ENCODE peak calls at places on chromosomes 5 and 9, in eight cellular contexts. N is NB4, G is aorta, O is astrocyte, U is cardiac fibroblast, A is A549, Q is body of pancreas, C is adrenal gland. W is an unnamed sample.
A peak's percentile ranks its signal among the peaks of the same experiment; 100 is the strongest.

GRCh38 chr5:73625905-73626811 is at the start of gene ARHGEF28:
- DNase-seq in U (peak; percentile 59), G (peak; percentile 76), A (peak; percentile 73), O (peak; percentile 40), C (peak; percentile 86), Q (peak; percentile 87), N (peak; percentile 70), W (no peak)

GRCh38 chr9:130043654-130044623 is 950 bp upstream of the FNBP1 start:
- DNase-seq in G (no peak), Q (no peak), N (no peak), U (peak; percentile 59), C (peak; percentile 45), O (peak; percentile 75), A (no peak), W (no peak)

GRCh38 chr9:86406366-86406765 is 52.2 kb upstream of the TUT7 start:
- DNase-seq in O (peak; percentile 64), C (no peak), G (no peak), A (no peak), N (no peak), Q (peak; percentile 24), U (peak; percentile 89), W (peak; percentile 55)

GRCh38 chr5:100890514-100891008 is 12.5 kb downstream of the ST8SIA4 start:
- DNase-seq in U (peak; percentile 77), O (no peak), N (peak; percentile 79), G (no peak), A (no peak), Q (no peak), C (no peak), W (no peak)

GRCh38 chr5:170220196-170220595 is 12.6 kb upstream of the C5orf58 start:
- DNase-seq in C (no peak), N (no peak), A (no peak), G (no peak), O (no peak), U (no peak), Q (no peak), W (no peak)

GRCh38 chr5:37838933-37839341 is 904 bp downstream of the GDNF start:
- DNase-seq in C (no peak), A (no peak), G (no peak), O (no peak), U (peak; percentile 37), Q (no peak), N (no peak), W (no peak)

GRCh38 chr5:14504332-14504727 is 77.3 kb upstream of the OTULINL start:
- DNase-seq in G (no peak), Q (no peak), U (peak; percentile 0), A (no peak), O (no peak), N (no peak), C (no peak), W (no peak)

GRCh38 chr5:172443441-172444109 is 10.8 kb downstream of the SH3PXD2B start:
- DNase-seq in A (peak; percentile 34), U (peak; percentile 98), C (peak; percentile 91), O (peak; percentile 98), G (peak; percentile 87), Q (peak; percentile 91), N (peak; percentile 82), W (peak; percentile 98)

GRCh38 chr9:129547869-129548570 is 72.9 kb downstream of the C9orf50 start:
- DNase-seq in Q (no peak), A (no peak), U (no peak), O (no peak), C (no peak), G (no peak), N (no peak), W (no peak)

GRCh38 chr9:93061260-93061751 is 2.8 kb downstream of the SUSD3 start:
- DNase-seq in C (no peak), Q (no peak), N (no peak), U (no peak), A (no peak), O (no peak), G (no peak), W (no peak)
- H3K4me3 ChIP-seq in C (no peak overlapping the region), Q (no peak overlapping the region), N (peak overlapping the region; percentile 77), U (no peak overlapping the region), A (no peak overlapping the region), O (no peak overlapping the region), G (no peak overlapping the region), W (no peak overlapping the region)

DNA sequence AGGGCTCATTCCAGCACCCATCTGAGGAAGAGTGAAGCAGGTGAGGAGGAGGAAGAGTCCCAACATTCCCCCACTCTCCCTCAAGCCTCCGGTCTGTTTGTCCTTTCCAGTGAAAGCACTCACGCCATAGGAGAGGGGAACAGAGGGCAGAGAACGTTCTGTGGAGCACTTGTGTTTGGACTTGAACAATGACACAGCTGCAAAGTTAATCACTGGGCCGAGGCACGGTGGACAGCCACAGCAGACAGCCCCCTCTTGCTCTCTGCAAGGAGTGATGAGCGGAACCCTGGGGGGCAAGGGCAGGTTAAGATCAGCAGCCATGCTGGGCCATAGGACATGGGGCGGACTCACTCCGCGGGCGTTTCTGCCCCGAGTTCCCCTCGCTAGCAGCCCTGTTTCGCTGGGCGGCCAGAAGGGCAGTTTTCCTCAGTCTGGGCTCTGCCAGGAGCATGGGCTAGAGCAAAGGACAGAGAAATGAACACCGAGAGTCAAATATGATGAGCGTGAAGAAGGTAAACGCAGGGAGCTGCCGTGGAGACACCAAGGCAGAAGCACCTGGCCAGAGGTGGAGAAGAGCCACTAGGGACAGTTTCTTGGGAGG is 185.7 kb downstream of the GAPVD1 start:
- DNase-seq in Q (no peak), C (no peak), N (no peak), G (no peak), A (no peak), U (no peak), O (no peak), W (no peak)
- H3K4me3 ChIP-seq in Q (no peak overlapping the region), C (no peak overlapping the region), N (no peak overlapping the region), G (no peak overlapping the region), A (no peak overlapping the region), U (no peak overlapping the region), O (no peak overlapping the region), W (no peak overlapping the region)

GRCh38 chr5:112594060-112594850 is 143.4 kb upstream of the APC start:
- DNase-seq in A (no peak), C (no peak), N (no peak), U (no peak), Q (peak; percentile 22), G (no peak), O (peak; percentile 3), W (no peak)
- H3K4me3 ChIP-seq in A (no peak overlapping the region), C (no peak overlapping the region), N (no peak overlapping the region), U (no peak overlapping the region), Q (no peak overlapping the region), G (no peak overlapping the region), O (no peak overlapping the region), W (no peak overlapping the region)

DNA sequence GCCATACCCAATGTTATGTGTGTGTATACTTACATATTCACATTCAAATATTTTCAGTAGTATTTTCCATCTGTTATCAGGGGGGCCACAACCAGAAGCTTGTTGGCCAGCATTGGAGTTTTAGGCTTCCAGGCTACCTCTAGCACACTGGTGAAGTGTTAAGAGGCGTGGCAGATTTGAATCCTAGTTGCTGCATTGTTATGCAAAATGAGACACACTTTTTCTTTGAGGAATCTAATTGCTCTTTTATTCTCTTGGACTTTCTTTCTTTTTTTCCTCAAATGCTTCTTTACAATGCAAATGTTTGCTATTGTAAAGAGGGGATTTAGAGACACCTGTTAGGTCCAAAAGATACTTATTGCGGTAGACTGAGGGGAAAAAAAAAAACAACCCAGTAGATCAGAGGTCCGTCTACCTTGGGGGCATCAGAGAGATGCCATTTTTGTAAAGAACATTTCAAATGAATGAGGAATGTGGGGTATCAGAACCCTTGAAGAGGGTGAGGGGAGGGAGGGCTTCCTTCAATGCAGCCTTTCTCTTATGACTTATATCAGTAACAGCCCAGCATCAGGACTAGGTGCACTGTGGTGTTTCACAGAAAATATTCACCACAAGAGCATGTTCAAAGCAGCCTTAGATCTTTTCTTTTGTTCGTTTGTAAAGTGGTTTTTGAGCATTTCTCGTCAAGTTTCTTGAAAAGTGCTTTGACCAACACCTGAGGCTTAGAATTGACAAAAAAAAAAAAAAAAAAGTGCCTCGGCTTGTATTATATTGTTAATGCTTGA is 3.8 kb downstream of the SMARCA2 start:
- DNase-seq in A (no peak), U (no peak), C (no peak), Q (no peak), O (no peak), G (no peak), N (no peak), W (no peak)
- H3K4me3 ChIP-seq in A (peak overlapping the region; percentile 92), U (peak overlapping the region; percentile 71), C (no peak overlapping the region), Q (no peak overlapping the region), O (peak overlapping the region; percentile 79), G (peak overlapping the region; percentile 95), N (peak overlapping the region; percentile 64), W (peak overlapping the region; percentile 90)

GRCh38 chr9:14438232-14438966 is 124.5 kb upstream of the NFIB start:
- DNase-seq in G (no peak), A (no peak), Q (no peak), U (no peak), N (no peak), O (no peak), C (no peak), W (no peak)
- H3K4me3 ChIP-seq in G (no peak overlapping the region), A (no peak overlapping the region), Q (no peak overlapping the region), U (no peak overlapping the region), N (no peak overlapping the region), O (no peak overlapping the region), C (no peak overlapping the region), W (no peak overlapping the region)

GRCh38 chr5:132372122-132372521 is 2.6 kb downstream of the SLC22A5 start:
- DNase-seq in U (no peak), N (peak; percentile 53), O (no peak), C (no peak), Q (no peak), G (no peak), A (no peak), W (no peak)
- H3K4me3 ChIP-seq in U (no peak overlapping the region), N (no peak overlapping the region), O (no peak overlapping the region), C (no peak overlapping the region), Q (no peak overlapping the region), G (no peak overlapping the region), A (peak overlapping the region; percentile 87), W (no peak overlapping the region)

W was measured in skeletal muscle cell.